ENCODE peak calls at places on chromosomes 2 and 18, in eight cellular contexts. Y, L, P, S, T, Z, U and H are unnamed samples.

GRCh38 chr2:241659150-241659739 is 21.8 kb downstream of the ATG4B start:
- DNase-seq in Y (peak), L (peak), P (peak), S (peak), T (no peak), Z (peak), U (peak), H (peak)

GRCh38 chr2:44931177-44931795 is 10.2 kb upstream of the SIX3 start:
- DNase-seq in Y (no peak), L (no peak), P (no peak), S (no peak), T (no peak), Z (no peak), U (no peak), H (no peak)

GRCh38 chr2:236608710-236609109 is 39.1 kb downstream of the ACKR3 start:
- DNase-seq in Y (no peak), L (no peak), P (no peak), S (no peak), T (no peak), Z (no peak), U (no peak), H (no peak)

GRCh38 chr2:235059161-235059560 is 107.3 kb downstream of the SH3BP4 start:
- DNase-seq in Y (no peak), L (no peak), P (no peak), S (no peak), T (no peak), Z (no peak), U (no peak), H (no peak)

GRCh38 chr2:177063331-177063730 is 149.3 kb upstream of the HNRNPA3 start:
- DNase-seq in Y (no peak), L (no peak), P (no peak), S (no peak), T (no peak), Z (no peak), U (no peak), H (no peak)

GRCh38 chr18:5979176-5979888 is 84.0 kb upstream of the TMEM200C start:
- DNase-seq in Y (no peak), L (no peak), P (no peak), S (no peak), T (no peak), Z (no peak), U (no peak), H (no peak)

GRCh38 chr2:58908501-58909154 is 667.5 kb upstream of the FANCL start:
- DNase-seq in Y (no peak), L (no peak), P (no peak), S (no peak), T (no peak), Z (no peak), U (no peak), H (no peak)

GRCh38 chr2:54610700-54611099 is 112.8 kb upstream of the EML6 start:
- DNase-seq in Y (no peak), L (no peak), P (no peak), S (no peak), T (no peak), Z (no peak), U (no peak), H (no peak)

GRCh38 chr2:216838146-216838545 is 21.7 kb downstream of the TNP1 start:
- DNase-seq in Y (no peak), L (no peak), P (peak), S (no peak), T (no peak), Z (no peak), U (no peak), H (no peak)

GRCh38 chr2:108199726-108200125 is 40.0 kb upstream of the SULT1C3 start:
- DNase-seq in Y (no peak), L (no peak), P (no peak), S (no peak), T (no peak), Z (no peak), U (peak), H (no peak)

GRCh38 chr2:11872247-11872947 is 126.0 kb downstream of the LPIN1 start:
- DNase-seq in Y (no peak), L (no peak), P (no peak), S (no peak), T (peak), Z (no peak), U (no peak), H (no peak)

GRCh38 chr2:221503965-221504364 is 68.1 kb downstream of the EPHA4 start:
- DNase-seq in Y (no peak), L (no peak), P (no peak), S (no peak), T (no peak), Z (no peak), U (no peak), H (no peak)

GRCh38 chr2:231563378-231563961 is 29.2 kb upstream of the TEX44 start:
- DNase-seq in Y (peak), L (peak), P (peak), S (peak), T (no peak), Z (no peak), U (no peak), H (peak)

GRCh38 chr18:8706545-8706980 is 1.2 kb downstream of the MTCL1 start:
- DNase-seq in Y (no peak), L (no peak), P (peak), S (no peak), T (no peak), Z (peak), U (no peak), H (no peak)

GRCh38 chr18:23793051-23793450 is 103.8 kb downstream of the LAMA3 start:
- DNase-seq in Y (no peak), L (no peak), P (no peak), S (no peak), T (no peak), Z (no peak), U (no peak), H (peak)